ENCODE peak calls at places on chromosome 18, in six cellular contexts. One of them, this sample, is unnamed. For H3K36me3, the result is how much of the 10 kb centered on the place peaks cover.

GRCh38 chr18:52000435-52000834 is 339.6 kb upstream of the DCC start:
- DNase-seq in adrenal gland: no peak
- DNase-seq in ascending aorta: no peak
- DNase-seq in HepG2: no peak
- DNase-seq in GM23338: no peak
- DNase-seq in cardiac muscle cell: no peak
- DNase-seq in this sample: no peak

GRCh38 chr18:50751490-50751889 is 68.3 kb downstream of the MRO start:
- DNase-seq in adrenal gland: no peak
- DNase-seq in cardiac muscle cell: no peak
- DNase-seq in ascending aorta: no peak
- DNase-seq in GM23338: no peak
- DNase-seq in HepG2: no peak
- DNase-seq in this sample: no peak

GRCh38 chr18:54222922-54223567 is 1.4 kb downstream of the MBD2 start:
- DNase-seq in cardiac muscle cell: no peak
- DNase-seq in ascending aorta: no peak
- DNase-seq in HepG2: peak
- DNase-seq in adrenal gland: no peak
- DNase-seq in GM23338: no peak
- DNase-seq in this sample: peak

GRCh38 chr18:55386545-55386944 is 201.4 kb downstream of the TCF4 start:
- DNase-seq in HepG2: no peak
- DNase-seq in ascending aorta: no peak
- DNase-seq in adrenal gland: no peak
- DNase-seq in cardiac muscle cell: no peak
- DNase-seq in GM23338: no peak
- DNase-seq in this sample: no peak

GRCh38 chr18:21820035-21820810 is 79.6 kb downstream of the MIB1 start:
- DNase-seq in adrenal gland: no peak
- DNase-seq in HepG2: peak
- DNase-seq in ascending aorta: no peak
- DNase-seq in GM23338: peak
- DNase-seq in cardiac muscle cell: peak
- DNase-seq in this sample: no peak

GRCh38 chr18:3985664-3986063 is 469.4 kb downstream of the DLGAP1 start:
- DNase-seq in adrenal gland: no peak
- DNase-seq in HepG2: no peak
- DNase-seq in ascending aorta: no peak
- DNase-seq in GM23338: no peak
- DNase-seq in cardiac muscle cell: peak
- DNase-seq in this sample: no peak

GRCh38 chr18:833197-833596 is 21.2 kb upstream of the YES1 start:
- DNase-seq in HepG2: no peak
- DNase-seq in GM23338: no peak
- DNase-seq in ascending aorta: no peak
- DNase-seq in adrenal gland: no peak
- DNase-seq in cardiac muscle cell: no peak
- DNase-seq in this sample: no peak

GRCh38 chr18:12256946-12257345 is 2.8 kb downstream of the CIDEA start:
- DNase-seq in adrenal gland: peak
- DNase-seq in GM23338: no peak
- DNase-seq in ascending aorta: no peak
- DNase-seq in cardiac muscle cell: peak
- DNase-seq in HepG2: no peak
- DNase-seq in this sample: no peak

GRCh38 chr18:63890950-63891304 is 3.4 kb downstream of the SERPINB2 start:
- DNase-seq in cardiac muscle cell: peak
- DNase-seq in HepG2: peak
- DNase-seq in GM23338: no peak
- DNase-seq in ascending aorta: no peak
- DNase-seq in adrenal gland: no peak
- DNase-seq in this sample: no peak

GRCh38 chr18:73461780-73462059 is 593.9 kb upstream of the NETO1 start:
- DNase-seq in adrenal gland: no peak
- DNase-seq in GM23338: no peak
- DNase-seq in HepG2: no peak
- DNase-seq in cardiac muscle cell: peak
- DNase-seq in ascending aorta: no peak
- DNase-seq in this sample: no peak

GRCh38 chr18:41745166-41746049 is 209.6 kb upstream of the PIK3C3 start:
- DNase-seq in adrenal gland: peak
- DNase-seq in ascending aorta: no peak
- DNase-seq in cardiac muscle cell: peak
- DNase-seq in HepG2: peak
- DNase-seq in GM23338: peak
- DNase-seq in this sample: no peak

GRCh38 chr18:55869965-55870585 is 282.1 kb upstream of the TCF4 start:
- DNase-seq in HepG2: no peak
- DNase-seq in cardiac muscle cell: peak
- DNase-seq in adrenal gland: peak
- DNase-seq in GM23338: no peak
- DNase-seq in ascending aorta: no peak
- DNase-seq in this sample: no peak

GRCh38 chr18:57833441-57834101 is 30.5 kb upstream of the ATP8B1 start:
- DNase-seq in ascending aorta: no peak
- DNase-seq in adrenal gland: peak
- DNase-seq in GM23338: peak
- DNase-seq in cardiac muscle cell: peak
- DNase-seq in HepG2: peak
- DNase-seq in this sample: no peak

GRCh38 chr18:49569701-49570100 is 7.8 kb downstream of the LIPG start:
- DNase-seq in ascending aorta: no peak
- DNase-seq in cardiac muscle cell: no peak
- DNase-seq in adrenal gland: no peak
- DNase-seq in GM23338: no peak
- DNase-seq in HepG2: no peak
- DNase-seq in this sample: no peak

GRCh38 chr18:43590182-43590903 is 313.1 kb upstream of the SYT4 start:
- DNase-seq in adrenal gland: no peak
- DNase-seq in cardiac muscle cell: no peak
- DNase-seq in GM23338: no peak
- DNase-seq in HepG2: no peak
- DNase-seq in ascending aorta: peak
- DNase-seq in this sample: no peak

GRCh38 chr18:59799383-59800015 is 100.3 kb upstream of the PMAIP1 start:
- DNase-seq in cardiac muscle cell: peak
- DNase-seq in adrenal gland: no peak
- DNase-seq in HepG2: no peak
- DNase-seq in GM23338: no peak
- DNase-seq in ascending aorta: no peak
- DNase-seq in this sample: no peak

GRCh38 chr18:7946724-7947377 is 379.7 kb downstream of the PTPRM start:
- DNase-seq in adrenal gland: peak
- DNase-seq in cardiac muscle cell: peak
- DNase-seq in GM23338: peak
- DNase-seq in ascending aorta: no peak
- DNase-seq in HepG2: no peak
- DNase-seq in this sample: no peak

GRCh38 chr18:31587538-31587937 is 4.1 kb upstream of the TTR start:
- DNase-seq in GM23338: no peak
- DNase-seq in cardiac muscle cell: peak
- DNase-seq in HepG2: peak
- DNase-seq in ascending aorta: no peak
- DNase-seq in adrenal gland: no peak
- DNase-seq in this sample: no peak

GRCh38 chr18:48910972-48911545 is 39.7 kb downstream of the SMAD7 start:
- DNase-seq in adrenal gland: no peak
- DNase-seq in HepG2: no peak
- DNase-seq in cardiac muscle cell: no peak
- DNase-seq in GM23338: no peak
- DNase-seq in ascending aorta: no peak
- DNase-seq in this sample: no peak

GRCh38 chr18:24809173-24809955 is 348.9 kb downstream of the HRH4 start:
- DNase-seq in cardiac muscle cell: no peak
- DNase-seq in HepG2: no peak
- DNase-seq in GM23338: no peak
- DNase-seq in adrenal gland: no peak
- DNase-seq in ascending aorta: no peak
- DNase-seq in this sample: no peak

GRCh38 chr18:22385718-22386117 is 32.0 kb downstream of the CTAGE1 start:
- DNase-seq in cardiac muscle cell: peak
- DNase-seq in ascending aorta: no peak
- DNase-seq in HepG2: no peak
- DNase-seq in GM23338: no peak
- DNase-seq in adrenal gland: peak
- DNase-seq in this sample: no peak

GRCh38 chr18:74511823-74512222 is 15.7 kb downstream of the CNDP2 start:
- DNase-seq in HepG2: no peak
- DNase-seq in adrenal gland: no peak
- DNase-seq in ascending aorta: no peak
- DNase-seq in GM23338: no peak
- DNase-seq in cardiac muscle cell: no peak
- DNase-seq in this sample: no peak

GRCh38 chr18:74514860-74515495 is 18.8 kb downstream of the CNDP2 start:
- DNase-seq in ascending aorta: peak
- DNase-seq in adrenal gland: no peak
- DNase-seq in HepG2: no peak
- DNase-seq in GM23338: no peak
- DNase-seq in cardiac muscle cell: no peak
- DNase-seq in this sample: no peak

GRCh38 chr18:74512321-74513053 is 16.3 kb downstream of the CNDP2 start:
- DNase-seq in cardiac muscle cell: no peak
- DNase-seq in adrenal gland: no peak
- DNase-seq in HepG2: no peak
- DNase-seq in ascending aorta: no peak
- DNase-seq in GM23338: no peak
- DNase-seq in this sample: no peak

GRCh38 chr18:74513883-74514205 is 17.7 kb downstream of the CNDP2 start:
- DNase-seq in ascending aorta: no peak
- DNase-seq in GM23338: no peak
- DNase-seq in cardiac muscle cell: no peak
- DNase-seq in adrenal gland: no peak
- DNase-seq in HepG2: no peak
- DNase-seq in this sample: no peak

DNA sequence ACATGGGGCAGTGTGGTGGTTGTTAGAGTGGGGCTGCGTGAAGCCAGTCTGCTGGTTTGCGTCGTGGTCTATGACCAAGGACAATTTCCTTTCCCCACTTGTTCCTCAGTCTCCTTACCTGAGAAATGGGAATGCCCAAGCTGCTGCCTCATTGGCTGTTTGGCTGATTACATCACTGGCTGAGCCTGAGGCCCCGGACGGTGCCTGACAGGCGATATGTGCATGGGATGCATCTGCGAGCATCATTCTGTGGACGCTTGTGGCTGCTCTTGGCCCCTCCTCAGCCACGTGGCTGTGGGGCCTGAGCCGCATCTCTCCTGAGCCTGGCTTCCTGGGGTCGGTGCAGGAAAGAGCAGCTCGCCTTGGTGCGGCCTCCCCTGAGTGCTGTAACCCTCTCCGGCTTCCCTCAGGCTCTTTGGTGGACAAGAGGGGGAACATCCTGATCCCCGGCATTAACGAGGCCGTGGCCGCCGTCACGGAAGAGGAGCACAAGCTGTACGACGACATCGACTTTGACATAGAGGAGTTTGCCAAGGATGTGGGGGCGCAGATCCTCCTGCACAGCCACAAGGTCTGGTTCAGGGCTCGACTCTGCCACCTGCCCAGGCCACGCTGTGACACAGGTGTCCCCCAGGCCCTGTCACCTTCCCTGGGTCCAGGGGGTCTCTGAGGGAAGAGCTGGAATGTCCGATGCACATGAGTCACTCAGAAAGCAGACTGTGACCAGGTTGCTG is 17.2 kb downstream of the CNDP2 start:
- DNase-seq in cardiac muscle cell: no peak
- DNase-seq in HepG2: no peak
- DNase-seq in ascending aorta: no peak
- DNase-seq in adrenal gland: no peak
- DNase-seq in GM23338: no peak
- DNase-seq in this sample: no peak
- H3K36me3 ChIP-seq in cardiac muscle cell: under half
- H3K36me3 ChIP-seq in HepG2: under half
- H3K36me3 ChIP-seq in ascending aorta: half or more
- H3K36me3 ChIP-seq in adrenal gland: under half
- H3K36me3 ChIP-seq in GM23338: under half
- H3K36me3 ChIP-seq in this sample: half or more

GRCh38 chr18:2907459-2908145 is 60.8 kb downstream of the EMILIN2 start:
- DNase-seq in HepG2: no peak
- DNase-seq in cardiac muscle cell: no peak
- DNase-seq in GM23338: no peak
- DNase-seq in adrenal gland: no peak
- DNase-seq in ascending aorta: peak
- DNase-seq in this sample: no peak
- H3K4me3 ChIP-seq in HepG2: peak
- H3K4me3 ChIP-seq in cardiac muscle cell: no peak
- H3K4me3 ChIP-seq in GM23338: peak
- H3K4me3 ChIP-seq in adrenal gland: no peak
- H3K4me3 ChIP-seq in ascending aorta: peak
- H3K4me3 ChIP-seq in this sample: peak

GRCh38 chr18:9204659-9205058 is 68.1 kb downstream of the ANKRD12 start:
- DNase-seq in GM23338: peak
- DNase-seq in ascending aorta: no peak
- DNase-seq in adrenal gland: no peak
- DNase-seq in HepG2: no peak
- DNase-seq in cardiac muscle cell: no peak
- DNase-seq in this sample: no peak
- TF ChIP-seq CTCF in GM23338: peak
- TF ChIP-seq CTCF in ascending aorta: no peak
- TF ChIP-seq CTCF in adrenal gland: no peak
- TF ChIP-seq CTCF in HepG2: no peak
- TF ChIP-seq CTCF in cardiac muscle cell: no peak
- TF ChIP-seq CTCF in this sample: no peak

DNA sequence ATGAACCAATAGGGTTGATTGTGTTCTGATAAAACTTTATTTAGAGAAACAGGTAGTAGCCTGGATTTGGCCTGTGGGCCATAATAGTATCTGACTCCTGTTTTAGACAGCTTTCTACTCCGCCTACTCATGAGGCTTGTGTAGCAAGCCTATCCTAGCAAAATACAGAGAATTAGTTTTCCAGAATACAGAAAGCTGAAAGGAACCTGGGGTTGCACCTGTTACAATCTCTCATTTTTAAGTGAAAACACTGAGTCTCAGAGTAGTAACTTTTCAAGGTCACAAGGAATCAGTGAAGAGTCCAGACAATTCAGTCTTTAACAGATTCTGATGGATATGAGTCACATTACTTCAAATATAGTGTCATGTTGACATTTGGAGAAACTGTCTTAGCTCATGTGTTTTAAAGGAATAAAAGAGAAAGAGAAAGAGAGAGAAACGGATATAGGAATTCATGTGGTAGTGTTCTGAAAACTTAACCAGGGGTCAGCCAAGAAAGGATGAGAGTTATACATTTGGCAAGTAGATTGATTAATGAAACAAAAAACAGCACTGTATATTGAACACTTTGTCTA is 17.0 kb downstream of the ARHGAP28 start:
- DNase-seq in cardiac muscle cell: no peak
- DNase-seq in ascending aorta: no peak
- DNase-seq in HepG2: no peak
- DNase-seq in GM23338: no peak
- DNase-seq in adrenal gland: no peak
- DNase-seq in this sample: no peak
- H3K36me3 ChIP-seq in cardiac muscle cell: under half
- H3K36me3 ChIP-seq in ascending aorta: under half
- H3K36me3 ChIP-seq in HepG2: under half
- H3K36me3 ChIP-seq in GM23338: under half
- H3K36me3 ChIP-seq in adrenal gland: under half
- H3K36me3 ChIP-seq in this sample: under half

This sample was measured in CD8-positive, alpha-beta T cell.